ENCODE peak calls at places on chromosomes 7 and 10, in ten cellular contexts. T is EL; V is left kidney; Z is effector memory CD8-positive, alpha-beta T cell; W is activated T-helper 1 cell treated with anti-CD3 and anti-CD28 coated beads, Interleukin-12 subunit alpha, Interleukin-12 subunit beta, Interleukin-2, Interleukin-4 antibody, amounts not matched to agents 30 ng/mL and 10 ng/mL and 1 ng/mL, durations not matched to agents 14 hours and 24 hours and 36 hours; G is activated CD4-positive, alpha-beta T cell treated with anti-CD3 and anti-CD28 coated beads for 24 hours; A is activated CD4-positive, alpha-beta memory T cell treated with anti-CD3 and anti-CD28 coated beads, Interleukin-2, amount 10 ng/mL, durations not matched to agents 7 days and 5 days; L is H9; U is upper lobe of right lung; K is NCI-H345. O is an unnamed sample.

GRCh38 chr7:124667312-124667711 is 98.3 kb downstream of the GPR37 start:
- DNase-seq in T (peak; percentile 47), V (no peak), Z (no peak), W (no peak), G (no peak), A (no peak), L (no peak), U (no peak), K (no peak), O (no peak)

GRCh38 chr10:8216893-8217292 is 162.4 kb downstream of the GATA3 start:
- DNase-seq in T (no peak), V (no peak), Z (no peak), W (no peak), G (no peak), A (no peak), L (no peak), U (no peak), K (no peak), O (no peak)

GRCh38 chr10:18094332-18094731 is 45.9 kb upstream of the CACNB2 start:
- DNase-seq in T (no peak), V (no peak), Z (no peak), W (no peak), G (no peak), A (no peak), L (no peak), U (no peak), K (no peak), O (no peak)

GRCh38 chr7:158814637-158815036 is 14.7 kb downstream of the ESYT2 start:
- DNase-seq in T (no peak), V (peak; percentile 42), Z (peak; percentile 48), W (peak; percentile 56), G (no peak), A (peak; percentile 54), L (no peak), U (no peak), K (no peak), O (peak; percentile 43)

GRCh38 chr7:91068136-91068795 is 196.0 kb upstream of the FZD1 start:
- DNase-seq in T (no peak), V (no peak), Z (no peak), W (no peak), G (no peak), A (no peak), L (no peak), U (no peak), K (no peak), O (no peak)

GRCh38 chr7:90345548-90346319 is 782 bp upstream of the GTPBP10 start:
- DNase-seq in T (peak; percentile 44), V (peak; percentile 61), Z (no peak), W (no peak), G (no peak), A (no peak), L (no peak), U (no peak), K (no peak), O (no peak)

GRCh38 chr7:149615690-149616270 is 118.2 kb upstream of the ZNF746 start:
- DNase-seq in T (no peak), V (no peak), Z (no peak), W (no peak), G (no peak), A (no peak), L (peak; percentile 48), U (no peak), K (no peak), O (no peak)

GRCh38 chr7:30549933-30550493 is 44.7 kb upstream of the GARS1 start:
- DNase-seq in T (no peak), V (peak; percentile 13), Z (no peak), W (no peak), G (no peak), A (no peak), L (no peak), U (no peak), K (peak; percentile 53), O (no peak)

GRCh38 chr10:19956633-19957032 is 140.4 kb downstream of the PLXDC2 start:
- DNase-seq in T (no peak), V (no peak), Z (no peak), W (no peak), G (no peak), A (no peak), L (no peak), U (no peak), K (no peak), O (no peak)

GRCh38 chr7:27193335-27194001 is 6.4 kb downstream of the HOXA13 start:
- DNase-seq in T (peak; percentile 68), V (peak; percentile 66), Z (no peak), W (no peak), G (no peak), A (no peak), L (peak; percentile 43), U (peak; percentile 22), K (no peak), O (no peak)

GRCh38 chr7:31955641-31956040 is 114.6 kb downstream of the PDE1C start:
- DNase-seq in T (no peak), V (no peak), Z (no peak), W (no peak), G (no peak), A (no peak), L (no peak), U (no peak), K (no peak), O (no peak)

GRCh38 chr10:63268139-63268797 is 135.1 kb downstream of the NRBF2 start:
- DNase-seq in T (peak; percentile 40), V (peak; percentile 84), Z (no peak), W (no peak), G (no peak), A (no peak), L (no peak), U (no peak), K (no peak), O (no peak)

GRCh38 chr10:132632091-132632561 is 94.5 kb downstream of the INPP5A start:
- DNase-seq in T (no peak), V (no peak), Z (no peak), W (no peak), G (no peak), A (no peak), L (no peak), U (peak; percentile 62), K (no peak), O (peak; percentile 30)

GRCh38 chr7:12323415-12323814 is 80.2 kb downstream of the VWDE start:
- DNase-seq in T (peak; percentile 11), V (no peak), Z (no peak), W (no peak), G (no peak), A (no peak), L (peak; percentile 32), U (no peak), K (no peak), O (no peak)

GRCh38 chr10:101686133-101686925 is 8.6 kb downstream of the FBXW4 start:
- DNase-seq in T (peak; percentile 34), V (no peak), Z (no peak), W (no peak), G (no peak), A (no peak), L (no peak), U (no peak), K (no peak), O (no peak)

GRCh38 chr10:78348416-78349164 is 314.9 kb downstream of the RPS24 start:
- DNase-seq in T (no peak), V (peak; percentile 58), Z (no peak), W (no peak), G (no peak), A (no peak), L (peak; percentile 5), U (peak; percentile 6), K (no peak), O (peak; percentile 35)

GRCh38 chr7:55307123-55307916 is 57.8 kb upstream of the LANCL2 start:
- DNase-seq in T (peak; percentile 39), V (no peak), Z (no peak), W (no peak), G (no peak), A (no peak), L (peak; percentile 68), U (no peak), K (no peak), O (no peak)